ENCODE peak calls at places on chromosomes 13 and 19, in ten cellular contexts. H is SK-N-DZ; V is cardiac muscle cell; I is activated CD4-positive, alpha-beta T cell treated with anti-CD3 and anti-CD28 coated beads, Interleukin-2, amount 50 U/mL, for 48 hours; R is stimulated activated CD4-positive, alpha-beta T cell treated with anti-CD3 and anti-CD28 coated beads, Interleukin-4, amount 100 ng/mL, for 4 hours; N is GM18507; Z is bronchial epithelial cell; E is IMR-90; B is SHP77; J is epithelial cell of esophagus. S is an unnamed sample.

GRCh38 chr19:51921949-51922348 is 5.3 kb upstream of the ZNF613 start:
- DNase-seq in N (no peak), B (no peak), R (no peak), E (no peak), I (peak; percentile 12), Z (no peak), V (no peak), J (no peak), H (no peak), S (no peak)

GRCh38 chr19:52343548-52343947 is 7.5 kb downstream of the ZNF610 start:
- DNase-seq in N (no peak), R (peak; percentile 17), Z (peak; percentile 4), V (peak; percentile 98), H (peak; percentile 58), B (peak; percentile 64), I (peak; percentile 60), E (peak; percentile 13), J (peak; percentile 20), S (peak; percentile 88)

GRCh38 chr13:109784590-109785140 is 1.7 kb downstream of the IRS2 start:
- DNase-seq in H (peak; percentile 68), Z (no peak), J (peak; percentile 80), R (peak; percentile 72), B (peak; percentile 87), I (peak; percentile 75), E (peak; percentile 62), N (no peak), V (peak; percentile 89), S (peak; percentile 87)

GRCh38 chr13:22927008-22927393 is 253.8 kb upstream of the SGCG start:
- DNase-seq in Z (no peak), J (no peak), V (no peak), B (no peak), I (no peak), N (no peak), R (no peak), E (no peak), H (no peak), S (no peak)

GRCh38 chr19:31355330-31356289 is 6.4 kb upstream of the TSHZ3 start:
- DNase-seq in N (no peak), J (peak; percentile 21), H (no peak), Z (no peak), V (no peak), R (no peak), I (no peak), E (no peak), B (no peak), S (peak; percentile 64)

GRCh38 chr13:49503951-49504350 is 8.2 kb downstream of the PHF11 start:
- DNase-seq in R (no peak), N (no peak), E (peak; percentile 51), I (no peak), Z (no peak), V (no peak), H (no peak), J (peak; percentile 32), B (no peak), S (no peak)

GRCh38 chr19:19488041-19488874 is 27.1 kb downstream of the TSSK6 start:
- DNase-seq in Z (no peak), N (no peak), R (no peak), I (no peak), E (no peak), H (no peak), J (no peak), V (peak; percentile 42), B (no peak), S (peak; percentile 47)

GRCh38 chr19:18697680-18698079 is 14.2 kb downstream of the CRTC1 start:
- DNase-seq in V (no peak), B (peak; percentile 51), I (no peak), J (no peak), H (no peak), E (no peak), Z (no peak), R (no peak), N (no peak), S (no peak)

GRCh38 chr19:1252818-1253513 is 4.6 kb downstream of the MIDN start:
- DNase-seq in E (peak; percentile 97), B (no peak), H (no peak), I (peak; percentile 85), J (peak; percentile 96), N (no peak), V (no peak), R (peak; percentile 66), Z (peak; percentile 84), S (peak; percentile 73)